ENCODE peak calls at places on chromosomes 1 and 21, in four cellular contexts. One of them, this sample, is unnamed.

GRCh38 chr1:109764561-109765482 is 1.1 kb upstream of the EPS8L3 start:
- DNase-seq in ascending aorta: peak
- DNase-seq in osteoblast: peak
- DNase-seq in AG10803: no peak
- DNase-seq in this sample: no peak

GRCh38 chr1:156025873-156026272 is 5.1 kb upstream of the SSR2 start:
- DNase-seq in ascending aorta: no peak
- DNase-seq in osteoblast: peak
- DNase-seq in AG10803: no peak
- DNase-seq in this sample: no peak

GRCh38 chr1:62439652-62440371 is 3.0 kb downstream of the USP1 start:
- DNase-seq in ascending aorta: no peak
- DNase-seq in osteoblast: no peak
- DNase-seq in AG10803: no peak
- DNase-seq in this sample: peak

GRCh38 chr1:70327306-70328076 is 27.0 kb downstream of the ANKRD13C start:
- DNase-seq in ascending aorta: no peak
- DNase-seq in osteoblast: no peak
- DNase-seq in AG10803: no peak
- DNase-seq in this sample: no peak

GRCh38 chr1:62325076-62325475 is 5.8 kb upstream of the KANK4 start:
- DNase-seq in ascending aorta: no peak
- DNase-seq in osteoblast: peak
- DNase-seq in AG10803: peak
- DNase-seq in this sample: no peak

GRCh38 chr1:79845951-79846350 is 839.4 kb upstream of the ADGRL4 start:
- DNase-seq in ascending aorta: no peak
- DNase-seq in osteoblast: no peak
- DNase-seq in AG10803: peak
- DNase-seq in this sample: no peak

GRCh38 chr1:224500802-224501201 is 66.2 kb upstream of the WDR26 start:
- DNase-seq in ascending aorta: no peak
- DNase-seq in osteoblast: peak
- DNase-seq in AG10803: no peak
- DNase-seq in this sample: no peak

GRCh38 chr1:21329209-21329844 is 39.1 kb upstream of the ECE1 start:
- DNase-seq in ascending aorta: no peak
- DNase-seq in osteoblast: peak
- DNase-seq in AG10803: no peak
- DNase-seq in this sample: no peak

GRCh38 chr1:170168263-170168662 is 22.5 kb downstream of the NTMT2 start:
- DNase-seq in ascending aorta: no peak
- DNase-seq in osteoblast: no peak
- DNase-seq in AG10803: peak
- DNase-seq in this sample: no peak

GRCh38 chr1:154809436-154810413 is 60.4 kb downstream of the KCNN3 start:
- DNase-seq in ascending aorta: no peak
- DNase-seq in osteoblast: peak
- DNase-seq in AG10803: peak
- DNase-seq in this sample: no peak

GRCh38 chr1:203273869-203274602 is 31.3 kb upstream of the BTG2 start:
- DNase-seq in ascending aorta: no peak
- DNase-seq in osteoblast: no peak
- DNase-seq in AG10803: no peak
- DNase-seq in this sample: peak
- H3K4me3 ChIP-seq in ascending aorta: peak
- H3K4me3 ChIP-seq in osteoblast: no peak
- H3K4me3 ChIP-seq in AG10803: no peak
- H3K4me3 ChIP-seq in this sample: no peak

GRCh38 chr1:86500731-86501130 is 32.0 kb downstream of the CLCA1 start:
- DNase-seq in ascending aorta: no peak
- DNase-seq in osteoblast: no peak
- DNase-seq in AG10803: no peak
- DNase-seq in this sample: no peak

GRCh38 chr1:86504895-86505625 is 36.3 kb downstream of the CLCA1 start:
- DNase-seq in ascending aorta: no peak
- DNase-seq in osteoblast: no peak
- DNase-seq in AG10803: peak
- DNase-seq in this sample: no peak

GRCh38 chr1:86504130-86504479 is 35.4 kb downstream of the CLCA1 start:
- DNase-seq in ascending aorta: no peak
- DNase-seq in osteoblast: no peak
- DNase-seq in AG10803: no peak
- DNase-seq in this sample: no peak

GRCh38 chr1:86503477-86504129 is 34.9 kb downstream of the CLCA1 start:
- DNase-seq in ascending aorta: no peak
- DNase-seq in osteoblast: no peak
- DNase-seq in AG10803: no peak
- DNase-seq in this sample: no peak

GRCh38 chr1:86502721-86503430 is 34.1 kb downstream of the CLCA1 start:
- DNase-seq in ascending aorta: no peak
- DNase-seq in osteoblast: no peak
- DNase-seq in AG10803: no peak
- DNase-seq in this sample: no peak
- H3K4me3 ChIP-seq in ascending aorta: peak
- H3K4me3 ChIP-seq in osteoblast: peak
- H3K4me3 ChIP-seq in AG10803: no peak
- H3K4me3 ChIP-seq in this sample: no peak

GRCh38 chr1:76254165-76255043 is 179.9 kb downstream of the ST6GALNAC3 start:
- DNase-seq in ascending aorta: no peak
- DNase-seq in osteoblast: no peak
- DNase-seq in AG10803: peak
- DNase-seq in this sample: no peak
- H3K4me3 ChIP-seq in ascending aorta: no peak
- H3K4me3 ChIP-seq in osteoblast: no peak
- H3K4me3 ChIP-seq in AG10803: no peak
- H3K4me3 ChIP-seq in this sample: no peak

GRCh38 chr1:205817988-205818387 is 5.0 kb upstream of the SLC41A1 start:
- DNase-seq in ascending aorta: no peak
- DNase-seq in osteoblast: no peak
- DNase-seq in AG10803: no peak
- DNase-seq in this sample: no peak
- H3K4me3 ChIP-seq in ascending aorta: no peak
- H3K4me3 ChIP-seq in osteoblast: no peak
- H3K4me3 ChIP-seq in AG10803: no peak
- H3K4me3 ChIP-seq in this sample: no peak

GRCh38 chr1:145886390-145886789 is 724 bp upstream of the ANKRD35 start:
- DNase-seq in ascending aorta: no peak
- DNase-seq in osteoblast: no peak
- DNase-seq in AG10803: no peak
- DNase-seq in this sample: no peak
- H3K4me3 ChIP-seq in ascending aorta: peak
- H3K4me3 ChIP-seq in osteoblast: peak
- H3K4me3 ChIP-seq in AG10803: peak
- H3K4me3 ChIP-seq in this sample: peak

GRCh38 chr21:25759573-25759972 is 24.8 kb downstream of the GABPA start:
- DNase-seq in ascending aorta: no peak
- DNase-seq in osteoblast: no peak
- DNase-seq in AG10803: no peak
- DNase-seq in this sample: no peak

GRCh38 chr21:25752389-25752788 is 17.6 kb downstream of the GABPA start:
- DNase-seq in ascending aorta: no peak
- DNase-seq in osteoblast: no peak
- DNase-seq in AG10803: no peak
- DNase-seq in this sample: no peak

GRCh38 chr21:25760061-25760460 is 25.3 kb downstream of the GABPA start:
- DNase-seq in ascending aorta: no peak
- DNase-seq in osteoblast: no peak
- DNase-seq in AG10803: no peak
- DNase-seq in this sample: no peak

GRCh38 chr21:25756190-25756932 is 21.6 kb downstream of the GABPA start:
- DNase-seq in ascending aorta: no peak
- DNase-seq in osteoblast: no peak
- DNase-seq in AG10803: no peak
- DNase-seq in this sample: no peak
- H3K4me3 ChIP-seq in ascending aorta: no peak
- H3K4me3 ChIP-seq in osteoblast: no peak
- H3K4me3 ChIP-seq in AG10803: no peak
- H3K4me3 ChIP-seq in this sample: no peak

DNA sequence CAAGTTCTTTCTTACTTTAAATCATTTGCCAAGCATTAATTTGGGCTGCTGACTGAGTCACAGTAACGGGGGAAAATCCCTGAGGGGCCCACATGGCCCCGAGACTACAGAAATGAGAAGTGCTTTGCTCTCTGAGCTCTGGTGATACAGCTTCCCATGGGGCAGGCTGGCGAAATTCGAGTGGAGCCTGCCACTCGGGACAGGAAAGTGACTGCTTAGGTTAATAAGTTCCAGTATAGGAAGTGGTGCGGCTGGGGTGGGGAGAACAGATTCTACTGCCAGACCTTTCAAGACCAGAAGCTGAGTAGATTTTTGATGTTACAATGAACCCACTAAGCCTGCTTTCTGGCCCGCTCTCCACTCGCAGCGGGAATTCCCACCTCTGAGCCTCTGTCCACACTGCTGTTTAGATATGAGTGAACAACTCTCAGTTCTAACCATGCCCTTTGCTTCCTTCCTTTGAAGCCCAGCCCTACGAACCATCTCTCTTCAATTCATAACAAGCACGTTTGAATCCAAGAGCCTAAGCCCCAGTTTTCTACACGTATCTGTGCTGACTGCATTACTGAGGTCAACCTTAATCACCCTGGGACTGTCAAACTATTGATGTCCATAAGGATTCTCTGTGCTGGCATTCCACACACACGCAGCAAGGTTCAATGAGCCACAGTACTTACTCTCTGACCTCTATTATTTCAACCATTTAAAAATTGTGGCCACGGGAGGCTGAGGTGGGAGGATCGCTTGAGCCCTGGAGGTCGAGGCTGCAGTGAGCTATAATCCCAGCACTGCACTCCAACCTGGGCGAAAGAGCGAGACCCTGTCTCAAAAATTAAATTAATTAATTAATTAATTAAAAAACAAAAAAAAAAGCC is 9.6 kb downstream of the ZBTB17 start:
- DNase-seq in ascending aorta: no peak
- DNase-seq in osteoblast: peak
- DNase-seq in AG10803: peak
- DNase-seq in this sample: no peak
- H3K4me3 ChIP-seq in ascending aorta: no peak
- H3K4me3 ChIP-seq in osteoblast: peak
- H3K4me3 ChIP-seq in AG10803: peak
- H3K4me3 ChIP-seq in this sample: no peak

DNA sequence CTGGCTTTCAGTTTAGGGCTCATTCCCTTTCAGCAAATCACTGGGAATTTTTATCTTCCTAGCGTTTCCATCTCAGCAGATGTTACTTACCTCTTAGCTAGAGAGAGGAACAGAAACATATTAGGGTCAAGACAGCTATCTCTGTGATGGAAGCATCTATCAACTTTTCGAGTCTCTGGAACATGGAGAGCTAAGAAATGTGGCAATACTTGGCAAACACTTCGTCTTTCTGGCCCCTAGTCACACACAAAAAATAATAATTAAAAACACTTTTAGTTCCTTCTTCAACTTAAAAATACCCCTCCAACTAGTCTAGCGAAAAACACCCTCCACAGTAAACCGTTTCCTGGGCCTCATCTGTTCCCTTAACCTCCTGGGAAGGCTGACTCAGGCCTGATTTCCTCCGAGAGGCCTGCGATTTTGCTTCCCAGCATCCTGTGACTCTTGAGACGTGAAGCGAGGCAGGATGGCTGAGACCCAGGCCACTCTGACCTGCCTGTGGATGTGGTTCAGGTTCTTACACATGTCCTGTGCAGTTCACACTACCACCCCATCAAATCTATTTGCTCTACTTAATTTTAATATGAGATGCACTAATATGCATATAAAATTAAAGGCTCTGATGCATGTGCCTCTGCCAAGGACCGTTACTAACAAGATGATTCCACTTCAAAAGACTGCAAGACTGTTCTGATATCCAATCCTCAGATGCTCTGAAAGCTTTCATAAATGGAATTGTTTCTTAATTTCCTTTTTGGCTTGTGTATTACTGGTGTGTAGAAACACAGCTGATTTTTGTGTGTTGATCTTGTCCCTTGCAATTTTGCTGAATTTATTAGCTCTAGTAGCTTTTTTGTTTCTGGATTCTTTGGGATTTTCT is 3.5 kb downstream of the NAV1 start:
- DNase-seq in ascending aorta: no peak
- DNase-seq in osteoblast: peak
- DNase-seq in AG10803: peak
- DNase-seq in this sample: no peak
- H3K4me3 ChIP-seq in ascending aorta: no peak
- H3K4me3 ChIP-seq in osteoblast: peak
- H3K4me3 ChIP-seq in AG10803: peak
- H3K4me3 ChIP-seq in this sample: no peak

This sample was measured in HL-60.